ENCODE peak calls at places on chromosomes 12 and 14, in four cellular contexts. Z, N, P and G are unnamed samples.

GRCh38 chr14:98564541-98564940 is 707.5 kb downstream of the BCL11B start:
- DNase-seq in Z (no peak), N (no peak), P (no peak), G (no peak)

GRCh38 chr14:99688210-99688581 is 4.1 kb downstream of the CYP46A1 start:
- DNase-seq in Z (no peak), N (peak), P (no peak), G (peak)

GRCh38 chr12:111451649-111452129 is 46.0 kb downstream of the SH2B3 start:
- DNase-seq in Z (peak), N (no peak), P (peak), G (peak)

GRCh38 chr12:116592731-116593130 is 33.5 kb downstream of the MAP1LC3B2 start:
- DNase-seq in Z (peak), N (no peak), P (no peak), G (no peak)

GRCh38 chr14:95261616-95262510 is 57.8 kb downstream of the CLMN start:
- DNase-seq in Z (no peak), N (peak), P (no peak), G (no peak)

GRCh38 chr14:28635387-28635786 is 131.2 kb upstream of the FOXG1 start:
- DNase-seq in Z (peak), N (no peak), P (peak), G (no peak)

GRCh38 chr12:18522806-18523205 is 215.0 kb downstream of the PLCZ1 start:
- DNase-seq in Z (no peak), N (no peak), P (no peak), G (no peak)

GRCh38 chr14:63727736-63728728 is at the start of gene SGPP1:
- DNase-seq in Z (peak), N (peak), P (peak), G (peak)

GRCh38 chr14:22484638-22485037 is 104.4 kb downstream of the DAD1 start:
- DNase-seq in Z (no peak), N (no peak), P (no peak), G (no peak)

GRCh38 chr14:88198441-88198840 is 124.6 kb downstream of the KCNK10 start:
- DNase-seq in Z (no peak), N (no peak), P (peak), G (no peak)

GRCh38 chr14:25180221-25180620 is 130.3 kb upstream of the STXBP6 start:
- DNase-seq in Z (no peak), N (no peak), P (no peak), G (no peak)

GRCh38 chr14:99322731-99323599 is 51.0 kb upstream of the BCL11B start:
- DNase-seq in Z (no peak), N (peak), P (no peak), G (peak)

GRCh38 chr12:108691995-108692808 is 39.1 kb downstream of the CORO1C start:
- DNase-seq in Z (peak), N (no peak), P (no peak), G (no peak)

GRCh38 chr14:94756310-94756709 is 13.6 kb downstream of the GSC start:
- DNase-seq in Z (no peak), N (no peak), P (no peak), G (no peak)

GRCh38 chr14:77204457-77204796 is 22.8 kb downstream of the TMEM63C start:
- DNase-seq in Z (no peak), N (no peak), P (no peak), G (no peak)

GRCh38 chr12:31682136-31682962 is 22.9 kb downstream of the ETFBKMT start:
- DNase-seq in Z (peak), N (no peak), P (peak), G (no peak)

GRCh38 chr12:131644481-131644880 is 66.4 kb upstream of the SFSWAP start:
- DNase-seq in Z (no peak), N (no peak), P (no peak), G (no peak)

GRCh38 chr12:76799362-76799761 is 35.4 kb downstream of the ZDHHC17 start:
- DNase-seq in Z (no peak), N (no peak), P (no peak), G (no peak)

GRCh38 chr12:3680919-3681594 is 71.9 kb downstream of the CRACR2A start:
- DNase-seq in Z (peak), N (peak), P (no peak), G (no peak)

GRCh38 chr14:37376944-37377609 is 179.3 kb downstream of the MIPOL1 start:
- DNase-seq in Z (no peak), N (no peak), P (no peak), G (no peak)

GRCh38 chr14:88870777-88871176 is 46.3 kb downstream of the TTC8 start:
- DNase-seq in Z (no peak), N (no peak), P (no peak), G (no peak)

GRCh38 chr12:6929806-6930452 is 2.2 kb downstream of the ATN1 start:
- DNase-seq in Z (no peak), N (no peak), P (no peak), G (no peak)
- H3K4me3 ChIP-seq in Z (no peak), N (peak), P (no peak), G (peak)

GRCh38 chr14:52314521-52315354 is 626 bp downstream of the PTGER2 start:
- DNase-seq in Z (no peak), N (no peak), P (no peak), G (no peak)

GRCh38 chr14:52313493-52313881 is 625 bp upstream of the PTGER2 start:
- DNase-seq in Z (no peak), N (no peak), P (no peak), G (no peak)

GRCh38 chr14:52315355-52315718 is 1.2 kb downstream of the PTGER2 start:
- DNase-seq in Z (peak), N (no peak), P (no peak), G (no peak)

GRCh38 chr14:52313903-52314481 is at the start of gene PTGER2:
- DNase-seq in Z (peak), N (no peak), P (peak), G (peak)

GRCh38 chr14:52312872-52313492 is 1.1 kb upstream of the PTGER2 start:
- DNase-seq in Z (no peak), N (no peak), P (no peak), G (no peak)
- H3K4me3 ChIP-seq in Z (no peak), N (peak), P (no peak), G (peak)

DNA sequence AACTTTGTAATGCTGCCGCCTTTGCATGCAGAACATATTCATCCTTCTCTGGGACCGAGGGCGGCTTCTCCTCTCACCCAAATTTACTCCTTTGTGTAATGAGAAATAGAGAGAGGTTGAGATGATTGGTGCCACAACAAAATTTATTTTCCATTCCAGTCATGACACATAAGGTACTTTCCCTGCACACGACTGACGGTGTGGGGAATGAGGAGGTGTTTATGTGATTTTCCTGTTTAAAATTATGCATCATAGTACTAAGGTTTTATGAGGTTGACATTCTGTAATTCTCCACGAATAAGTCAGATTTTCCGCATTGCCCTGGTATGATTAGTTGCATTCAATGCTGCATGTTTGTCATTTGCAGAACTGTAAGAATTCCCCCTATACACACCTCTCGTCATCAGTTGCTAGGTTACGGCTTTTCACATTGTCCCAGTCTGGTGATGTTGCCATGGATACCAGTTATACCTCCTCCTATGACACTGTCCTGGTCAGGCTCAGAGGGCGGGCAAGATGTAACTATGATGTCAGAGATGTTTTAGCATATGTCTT is 23.1 kb downstream of the BICDL1 start:
- DNase-seq in Z (peak), N (no peak), P (peak), G (no peak)
- H3K4me3 ChIP-seq in Z (no peak), N (no peak), P (no peak), G (no peak)

DNA sequence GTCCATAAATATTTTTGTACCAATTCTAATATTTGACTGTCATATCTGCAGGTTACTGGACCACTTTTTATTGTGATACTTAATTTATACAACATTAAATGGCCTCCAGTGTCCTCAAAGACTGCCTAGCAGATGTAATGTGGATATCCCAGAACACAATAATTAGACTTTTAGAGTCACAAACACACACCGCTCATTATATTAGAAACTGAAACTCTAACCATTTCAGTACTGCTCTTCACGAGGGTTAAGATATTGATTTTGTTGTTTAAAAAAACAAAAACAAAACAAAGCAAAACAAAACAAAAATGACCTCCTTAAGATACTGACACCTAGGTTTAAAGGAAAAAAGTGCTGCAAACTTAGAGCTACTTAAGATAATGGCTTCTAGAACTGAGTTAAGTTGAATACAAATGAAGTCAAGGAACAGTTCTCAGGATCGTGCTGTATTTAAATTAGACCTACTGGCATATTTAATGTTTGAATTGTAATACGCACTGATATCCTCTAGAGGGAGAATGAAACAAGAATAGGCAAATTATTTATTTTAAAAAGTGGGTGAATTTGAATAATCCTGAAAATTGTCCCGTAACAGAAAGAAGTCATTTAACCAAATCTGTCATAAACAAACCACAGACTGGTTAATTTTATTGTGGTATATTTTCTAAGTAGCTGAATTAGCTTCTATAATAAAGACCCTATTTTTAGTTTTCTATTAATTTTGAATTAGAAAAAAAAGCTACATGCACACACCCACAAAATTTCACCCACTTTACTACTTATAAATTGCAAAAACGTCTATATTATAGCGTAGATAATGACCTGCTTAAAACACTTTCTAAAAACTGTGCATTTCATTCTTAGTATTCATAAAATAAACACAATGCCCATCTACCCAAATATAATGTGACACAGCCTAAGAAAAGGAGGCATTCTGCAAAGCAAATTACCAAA is 395.2 kb upstream of the DCN start:
- DNase-seq in Z (peak), N (no peak), P (no peak), G (no peak)
- H3K4me3 ChIP-seq in Z (no peak), N (peak), P (no peak), G (peak)

GRCh38 chr12:56988207-56988739 is 18.1 kb downstream of the ZBTB39 start:
- DNase-seq in Z (peak), N (peak), P (no peak), G (no peak)
- H3K4me3 ChIP-seq in Z (no peak), N (no peak), P (no peak), G (no peak)

GRCh38 chr12:121956041-121956341 is 37.6 kb downstream of the CFAP251 start:
- DNase-seq in Z (no peak), N (no peak), P (no peak), G (no peak)

GRCh38 chr12:121955258-121956040 is 37.1 kb downstream of the CFAP251 start:
- DNase-seq in Z (peak), N (no peak), P (no peak), G (no peak)

GRCh38 chr12:121960541-121960940 is 42.1 kb downstream of the CFAP251 start:
- DNase-seq in Z (peak), N (no peak), P (no peak), G (no peak)

GRCh38 chr12:121958521-121959240 is 40.3 kb downstream of the CFAP251 start:
- DNase-seq in Z (no peak), N (no peak), P (no peak), G (no peak)

GRCh38 chr12:121957831-121958515 is 39.6 kb downstream of the CFAP251 start:
- DNase-seq in Z (no peak), N (no peak), P (no peak), G (no peak)
- H3K4me3 ChIP-seq in Z (no peak), N (no peak), P (no peak), G (no peak)

GRCh38 chr14:103107941-103108748 is 13.6 kb downstream of the EXOC3L4 start:
- DNase-seq in Z (no peak), N (no peak), P (no peak), G (no peak)

GRCh38 chr14:103110681-103111296 is 12.5 kb upstream of the TNFAIP2 start:
- DNase-seq in Z (peak), N (no peak), P (no peak), G (no peak)

GRCh38 chr14:103111297-103111981 is 11.8 kb upstream of the TNFAIP2 start:
- DNase-seq in Z (no peak), N (no peak), P (no peak), G (no peak)

GRCh38 chr14:103108749-103109207 is 14.3 kb downstream of the EXOC3L4 start:
- DNase-seq in Z (peak), N (no peak), P (no peak), G (no peak)

GRCh38 chr14:103109789-103110415 is 13.4 kb upstream of the TNFAIP2 start:
- DNase-seq in Z (peak), N (no peak), P (no peak), G (no peak)
- H3K4me3 ChIP-seq in Z (peak), N (peak), P (no peak), G (no peak)

DNA sequence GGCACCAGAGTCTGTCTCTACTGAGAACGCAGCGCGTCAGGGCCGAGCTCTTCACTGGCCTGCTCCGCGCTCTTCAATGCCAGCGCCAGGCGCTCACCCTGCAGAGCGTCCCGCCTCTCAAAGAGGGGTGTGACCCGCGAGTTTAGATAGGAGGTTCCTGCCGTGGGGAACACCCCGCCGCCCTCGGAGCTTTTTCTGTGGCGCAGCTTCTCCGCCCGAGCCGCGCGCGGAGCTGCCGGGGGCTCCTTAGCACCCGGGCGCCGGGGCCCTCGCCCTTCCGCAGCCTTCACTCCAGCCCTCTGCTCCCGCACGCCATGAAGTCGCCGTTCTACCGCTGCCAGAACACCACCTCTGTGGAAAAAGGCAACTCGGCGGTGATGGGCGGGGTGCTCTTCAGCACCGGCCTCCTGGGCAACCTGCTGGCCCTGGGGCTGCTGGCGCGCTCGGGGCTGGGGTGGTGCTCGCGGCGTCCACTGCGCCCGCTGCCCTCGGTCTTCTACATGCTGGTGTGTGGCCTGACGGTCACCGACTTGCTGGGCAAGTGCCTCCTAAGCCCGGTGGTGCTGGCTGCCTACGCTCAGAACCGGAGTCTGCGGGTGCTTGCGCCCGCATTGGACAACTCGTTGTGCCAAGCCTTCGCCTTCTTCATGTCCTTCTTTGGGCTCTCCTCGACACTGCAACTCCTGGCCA is at the start of gene PTGDR:
- DNase-seq in Z (no peak), N (no peak), P (peak), G (no peak)
- H3K4me3 ChIP-seq in Z (peak), N (peak), P (peak), G (peak)

GRCh38 chr12:71767183-71767582 is 12.5 kb downstream of the RAB21 start:
- DNase-seq in Z (no peak), N (no peak), P (no peak), G (no peak)

GRCh38 chr12:71763682-71764379 is 9.2 kb downstream of the RAB21 start:
- DNase-seq in Z (no peak), N (no peak), P (no peak), G (no peak)

GRCh38 chr12:71768900-71769299 is 14.2 kb downstream of the RAB21 start:
- DNase-seq in Z (no peak), N (no peak), P (no peak), G (no peak)

GRCh38 chr12:71764587-71765321 is 10.1 kb downstream of the RAB21 start:
- DNase-seq in Z (no peak), N (no peak), P (no peak), G (no peak)

DNA sequence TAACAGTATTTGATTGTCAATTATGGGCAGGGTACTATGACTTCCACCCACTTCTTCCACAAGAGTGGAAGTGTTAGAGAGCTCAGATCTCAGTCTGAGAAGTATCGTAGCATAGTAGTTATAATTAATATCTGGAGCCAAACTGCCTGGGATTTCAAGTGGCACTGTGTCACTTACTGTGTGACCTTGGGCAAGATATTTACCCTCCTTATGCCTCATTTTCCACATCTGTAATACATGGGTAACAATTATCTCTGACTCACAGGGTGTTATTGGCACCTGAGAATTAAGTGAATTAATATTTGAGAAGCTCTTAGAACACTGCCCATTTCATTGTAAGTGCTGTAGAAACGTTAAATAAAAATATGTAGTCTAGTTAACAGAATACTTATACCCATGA is 11.5 kb downstream of the RAB21 start:
- DNase-seq in Z (no peak), N (no peak), P (no peak), G (no peak)
- H3K4me3 ChIP-seq in Z (no peak), N (no peak), P (no peak), G (no peak)

GRCh38 chr12:53765891-53766290 is 14.1 kb upstream of the CISTR start:
- DNase-seq in Z (no peak), N (no peak), P (no peak), G (no peak)
- H3K4me3 ChIP-seq in Z (no peak), N (no peak), P (no peak), G (no peak)